ENCODE peak calls at places on chromosome 3, in four cellular contexts. H is body of pancreas, G is left ventricle myocardium inferior, L is cardiac muscle cell. J is an unnamed sample.

GRCh38 chr3:30141927-30142326 is 464.5 kb upstream of the TGFBR2 start:
- DNase-seq in H (no peak), G (no peak), L (no peak), J (no peak)

GRCh38 chr3:144067059-144067458 is 95.4 kb downstream of the DIPK2A start:
- DNase-seq in H (no peak), G (no peak), L (no peak), J (no peak)

GRCh38 chr3:2992534-2992933 is 117.6 kb downstream of the IL5RA start:
- DNase-seq in H (no peak), G (no peak), L (no peak), J (no peak)

GRCh38 chr3:12004741-12005513 is 739 bp downstream of the SYN2 start:
- DNase-seq in H (no peak), G (no peak), L (no peak), J (no peak)

GRCh38 chr3:113238503-113238902 is 27.1 kb downstream of the BOC start:
- DNase-seq in H (no peak), G (no peak), L (no peak), J (no peak)

GRCh38 chr3:138180375-138181029 is 5.8 kb upstream of the DBR1 start:
- DNase-seq in H (peak), G (no peak), L (peak), J (no peak)

GRCh38 chr3:40951636-40952035 is 247.7 kb upstream of the CTNNB1 start:
- DNase-seq in H (no peak), G (no peak), L (peak), J (no peak)

GRCh38 chr3:183287301-183287971 is 34.4 kb downstream of the B3GNT5 start:
- DNase-seq in H (no peak), G (no peak), L (peak), J (no peak)

GRCh38 chr3:129587061-129587460 is 19.4 kb downstream of the PLXND1 start:
- DNase-seq in H (no peak), G (no peak), L (no peak), J (no peak)

GRCh38 chr3:111738790-111739189 is 120.3 kb upstream of the PHLDB2 start:
- DNase-seq in H (no peak), G (no peak), L (no peak), J (no peak)
- H3K27ac ChIP-seq in H (peak), G (peak), L (no peak), J (no peak)

GRCh38 chr3:108100906-108101305 is 10.1 kb upstream of the CD47 start:
- DNase-seq in H (no peak), G (no peak), L (no peak), J (no peak)

GRCh38 chr3:108097326-108098035 is 6.7 kb upstream of the CD47 start:
- DNase-seq in H (no peak), G (no peak), L (no peak), J (no peak)

GRCh38 chr3:108102420-108103039 is 11.7 kb upstream of the CD47 start:
- DNase-seq in H (no peak), G (no peak), L (no peak), J (no peak)

GRCh38 chr3:108099203-108099602 is 8.4 kb upstream of the CD47 start:
- DNase-seq in H (no peak), G (no peak), L (no peak), J (no peak)

DNA sequence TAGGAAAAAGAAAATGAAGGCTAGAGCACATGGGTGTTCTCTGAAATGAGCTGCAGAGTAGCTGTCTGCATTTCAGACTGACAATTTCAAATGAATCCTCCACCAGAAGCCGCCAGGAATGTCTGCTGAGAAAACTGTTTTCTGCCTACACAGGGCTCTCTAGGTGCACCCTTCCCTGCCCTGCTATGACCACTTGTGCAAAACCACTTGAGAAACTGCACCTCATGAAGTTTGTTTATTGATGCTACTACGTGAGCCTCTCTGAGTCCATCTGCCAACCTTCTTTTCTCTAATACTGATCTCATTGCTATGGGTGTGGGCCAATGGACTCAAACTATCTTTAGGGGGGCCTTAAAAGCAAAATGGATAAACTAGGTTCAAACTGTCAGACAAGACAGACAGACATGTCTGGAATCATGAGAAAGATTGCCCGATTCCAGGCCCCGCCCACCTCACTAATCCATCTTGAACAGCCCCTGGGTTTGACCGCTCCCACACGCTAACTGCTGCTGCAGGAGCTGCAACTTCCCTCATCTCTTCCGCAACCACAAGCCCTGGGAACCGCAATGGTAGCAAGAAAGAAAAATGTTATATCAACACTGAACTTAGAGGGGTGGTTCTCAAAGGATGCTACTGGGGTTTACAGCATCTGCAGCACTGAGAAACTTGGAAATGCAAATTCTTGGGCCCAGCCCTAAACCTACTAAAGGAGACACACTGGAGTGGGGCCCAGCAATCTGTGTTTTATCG is 9.0 kb upstream of the CD47 start:
- DNase-seq in H (no peak), G (peak), L (no peak), J (no peak)
- H3K27ac ChIP-seq in H (no peak), G (no peak), L (no peak), J (no peak)

GRCh38 chr3:87793322-87793877 is 265.4 kb downstream of the CGGBP1 start:
- DNase-seq in H (no peak), G (no peak), L (no peak), J (no peak)
- H3K27ac ChIP-seq in H (no peak), G (peak), L (no peak), J (no peak)

GRCh38 chr3:41975421-41976103 is 13.7 kb upstream of the ULK4 start:
- DNase-seq in H (no peak), G (no peak), L (peak), J (no peak)
- H3K27ac ChIP-seq in H (no peak), G (no peak), L (no peak), J (no peak)

GRCh38 chr3:99319961-99320360 is 318.4 kb upstream of the COL8A1 start:
- DNase-seq in H (no peak), G (no peak), L (peak), J (no peak)
- H3K27ac ChIP-seq in H (no peak), G (no peak), L (no peak), J (no peak)

GRCh38 chr3:167728176-167728575 is 6.5 kb downstream of the PDCD10 start:
- DNase-seq in H (no peak), G (no peak), L (peak), J (no peak)
- H3K27ac ChIP-seq in H (no peak), G (peak), L (peak), J (no peak)

GRCh38 chr3:16370503-16370871 is 105.5 kb downstream of the OXNAD1 start:
- DNase-seq in H (no peak), G (no peak), L (no peak), J (no peak)

GRCh38 chr3:16369247-16369646 is 104.2 kb downstream of the OXNAD1 start:
- DNase-seq in H (no peak), G (no peak), L (no peak), J (no peak)

GRCh38 chr3:16372362-16373269 is 107.6 kb downstream of the OXNAD1 start:
- DNase-seq in H (no peak), G (no peak), L (peak), J (no peak)

GRCh38 chr3:16369885-16370284 is 104.9 kb downstream of the OXNAD1 start:
- DNase-seq in H (no peak), G (no peak), L (peak), J (no peak)

DNA sequence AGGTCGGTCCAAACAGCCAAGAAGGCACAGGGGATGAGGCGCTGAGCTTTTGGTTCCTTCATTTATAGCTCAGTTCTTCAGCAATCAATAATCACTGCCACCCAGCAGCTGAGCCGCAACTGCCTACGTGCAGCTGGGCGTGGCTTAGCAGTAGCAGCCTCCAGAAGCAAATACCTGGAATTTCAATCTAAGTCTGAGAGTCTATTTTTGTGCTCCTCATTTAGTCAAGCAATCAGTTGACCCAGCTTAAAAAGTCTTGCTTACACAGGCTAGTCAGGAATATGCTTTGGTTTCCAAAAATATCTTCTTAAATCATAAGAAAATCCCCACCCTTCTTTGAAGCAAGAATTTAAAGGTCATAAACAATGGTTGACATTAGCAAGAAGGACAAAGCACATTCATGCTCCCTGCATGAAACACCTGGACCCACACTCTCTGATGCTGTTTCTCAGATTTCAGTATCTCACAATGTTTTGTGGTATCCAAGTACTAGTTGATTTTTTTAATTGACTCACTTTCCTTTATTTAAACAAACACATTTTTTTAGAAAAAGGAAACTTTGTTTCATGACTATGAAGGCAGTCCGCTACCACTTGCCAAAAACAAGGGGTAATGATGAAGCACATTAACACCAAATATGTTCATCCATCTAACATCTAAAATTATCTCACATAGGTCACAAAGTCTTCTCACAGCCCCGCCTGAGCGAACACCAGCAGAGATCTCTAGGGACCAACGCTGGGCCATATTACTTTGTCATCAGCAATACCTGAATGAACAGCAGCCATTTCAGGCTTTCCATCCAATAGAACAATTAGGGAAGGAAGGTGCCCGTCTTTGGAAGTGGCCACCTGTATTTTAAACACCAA is 106.1 kb downstream of the OXNAD1 start:
- DNase-seq in H (no peak), G (peak), L (no peak), J (no peak)
- H3K27ac ChIP-seq in H (no peak), G (peak), L (peak), J (no peak)

GRCh38 chr3:8503461-8503860 is 1.8 kb downstream of the LMCD1 start:
- DNase-seq in H (no peak), G (no peak), L (no peak), J (no peak)
- H3K27ac ChIP-seq in H (no peak), G (peak), L (peak), J (no peak)

DNA sequence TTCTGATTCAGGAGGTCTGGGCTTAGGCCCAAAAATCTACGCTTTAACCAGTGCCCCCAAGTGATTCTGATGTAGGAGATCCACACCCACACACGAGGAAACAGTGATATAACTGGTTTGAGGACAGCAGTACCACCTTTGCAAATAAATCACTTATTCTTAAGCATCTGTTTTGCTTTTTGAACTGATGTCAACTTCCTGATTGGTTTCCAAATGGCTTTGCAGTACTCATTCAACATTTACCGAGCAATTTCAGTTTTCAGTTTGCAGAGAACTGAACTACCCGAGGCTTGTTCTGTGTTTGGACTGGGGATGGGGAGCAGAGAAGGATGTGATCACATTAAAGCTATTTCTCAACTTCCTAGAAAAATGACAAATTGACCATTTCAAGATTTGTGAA is 1.1 kb upstream of the GYG1 start:
- DNase-seq in H (no peak), G (no peak), L (no peak), J (no peak)
- H3K27ac ChIP-seq in H (no peak), G (peak), L (no peak), J (no peak)

J was measured in substantia nigra.